ENCODE peak calls at places on chromosomes 16 and 17, in four cellular contexts. One of them, this sample, is unnamed.

GRCh38 chr16:5875416-5875815 is 777.8 kb upstream of the EEF2KMT start:
- DNase-seq in activated CD4-positive, alpha-beta T cell treated with anti-CD3 and anti-CD28 coated beads, Interleukin-2, amount 50 U/mL, for 48 hours: no peak
- DNase-seq in HFFc6: no peak
- DNase-seq in RCC 7860: no peak
- DNase-seq in this sample: no peak

GRCh38 chr16:19488213-19488640 is 33.7 kb downstream of the GDE1 start:
- DNase-seq in RCC 7860: no peak
- DNase-seq in HFFc6: no peak
- DNase-seq in activated CD4-positive, alpha-beta T cell treated with anti-CD3 and anti-CD28 coated beads, Interleukin-2, amount 50 U/mL, for 48 hours: no peak
- DNase-seq in this sample: no peak

GRCh38 chr16:11796227-11797165 is 562 bp downstream of the ZC3H7A start:
- DNase-seq in activated CD4-positive, alpha-beta T cell treated with anti-CD3 and anti-CD28 coated beads, Interleukin-2, amount 50 U/mL, for 48 hours: peak; percentile 37
- DNase-seq in RCC 7860: peak; percentile 18
- DNase-seq in HFFc6: peak; percentile 24
- DNase-seq in this sample: peak; percentile 42

GRCh38 chr17:15945493-15946209 is 721 bp downstream of the ADORA2B start:
- DNase-seq in RCC 7860: no peak
- DNase-seq in activated CD4-positive, alpha-beta T cell treated with anti-CD3 and anti-CD28 coated beads, Interleukin-2, amount 50 U/mL, for 48 hours: peak; percentile 30
- DNase-seq in HFFc6: no peak
- DNase-seq in this sample: no peak

GRCh38 chr17:46964315-46965265 is 14.5 kb downstream of the RPRML start:
- DNase-seq in HFFc6: peak; percentile 12
- DNase-seq in RCC 7860: no peak
- DNase-seq in activated CD4-positive, alpha-beta T cell treated with anti-CD3 and anti-CD28 coated beads, Interleukin-2, amount 50 U/mL, for 48 hours: no peak
- DNase-seq in this sample: no peak

GRCh38 chr17:80600586-80600985 is 55.9 kb downstream of the RPTOR start:
- DNase-seq in RCC 7860: no peak
- DNase-seq in activated CD4-positive, alpha-beta T cell treated with anti-CD3 and anti-CD28 coated beads, Interleukin-2, amount 50 U/mL, for 48 hours: no peak
- DNase-seq in HFFc6: no peak
- DNase-seq in this sample: no peak

GRCh38 chr17:43068570-43069367 is 43.7 kb downstream of the RND2 start:
- DNase-seq in HFFc6: no peak
- DNase-seq in RCC 7860: no peak
- DNase-seq in activated CD4-positive, alpha-beta T cell treated with anti-CD3 and anti-CD28 coated beads, Interleukin-2, amount 50 U/mL, for 48 hours: no peak
- DNase-seq in this sample: no peak

GRCh38 chr16:27195068-27195741 is 8.1 kb upstream of the KDM8 start:
- DNase-seq in RCC 7860: no peak
- DNase-seq in activated CD4-positive, alpha-beta T cell treated with anti-CD3 and anti-CD28 coated beads, Interleukin-2, amount 50 U/mL, for 48 hours: no peak
- DNase-seq in HFFc6: no peak
- DNase-seq in this sample: no peak

GRCh38 chr16:29974291-29975133 is 844 bp downstream of the TAOK2 start:
- DNase-seq in RCC 7860: no peak
- DNase-seq in activated CD4-positive, alpha-beta T cell treated with anti-CD3 and anti-CD28 coated beads, Interleukin-2, amount 50 U/mL, for 48 hours: no peak
- DNase-seq in HFFc6: no peak
- DNase-seq in this sample: peak; percentile 11

GRCh38 chr16:2518823-2519710 is 1.1 kb upstream of the AMDHD2 start:
- DNase-seq in HFFc6: no peak
- DNase-seq in RCC 7860: no peak
- DNase-seq in activated CD4-positive, alpha-beta T cell treated with anti-CD3 and anti-CD28 coated beads, Interleukin-2, amount 50 U/mL, for 48 hours: no peak
- DNase-seq in this sample: no peak

GRCh38 chr17:57541472-57542394 is 203.4 kb downstream of the CCDC182 start:
- DNase-seq in RCC 7860: peak; percentile 42
- DNase-seq in HFFc6: no peak
- DNase-seq in activated CD4-positive, alpha-beta T cell treated with anti-CD3 and anti-CD28 coated beads, Interleukin-2, amount 50 U/mL, for 48 hours: no peak
- DNase-seq in this sample: no peak

GRCh38 chr17:28018439-28019070 is 23.9 kb upstream of the NLK start:
- DNase-seq in RCC 7860: no peak
- DNase-seq in activated CD4-positive, alpha-beta T cell treated with anti-CD3 and anti-CD28 coated beads, Interleukin-2, amount 50 U/mL, for 48 hours: no peak
- DNase-seq in HFFc6: peak; percentile 31
- DNase-seq in this sample: no peak

GRCh38 chr17:55612691-55613141 is 101.5 kb upstream of the SMIM36 start:
- DNase-seq in RCC 7860: no peak
- DNase-seq in activated CD4-positive, alpha-beta T cell treated with anti-CD3 and anti-CD28 coated beads, Interleukin-2, amount 50 U/mL, for 48 hours: no peak
- DNase-seq in HFFc6: no peak
- DNase-seq in this sample: no peak

GRCh38 chr16:81403601-81404391 is 40.8 kb upstream of the CMIP start:
- DNase-seq in RCC 7860: peak; percentile 74
- DNase-seq in activated CD4-positive, alpha-beta T cell treated with anti-CD3 and anti-CD28 coated beads, Interleukin-2, amount 50 U/mL, for 48 hours: peak; percentile 91
- DNase-seq in HFFc6: peak; percentile 69
- DNase-seq in this sample: peak; percentile 53

GRCh38 chr17:70353408-70354092 is 184.2 kb downstream of the KCNJ2 start:
- DNase-seq in RCC 7860: no peak
- DNase-seq in activated CD4-positive, alpha-beta T cell treated with anti-CD3 and anti-CD28 coated beads, Interleukin-2, amount 50 U/mL, for 48 hours: no peak
- DNase-seq in HFFc6: no peak
- DNase-seq in this sample: no peak

GRCh38 chr16:54927125-54928015 is 3.3 kb upstream of the IRX5 start:
- DNase-seq in RCC 7860: no peak
- DNase-seq in activated CD4-positive, alpha-beta T cell treated with anti-CD3 and anti-CD28 coated beads, Interleukin-2, amount 50 U/mL, for 48 hours: no peak
- DNase-seq in HFFc6: no peak
- DNase-seq in this sample: no peak

GRCh38 chr16:30561212-30561816 is 3.1 kb upstream of the ZNF764 start:
- DNase-seq in activated CD4-positive, alpha-beta T cell treated with anti-CD3 and anti-CD28 coated beads, Interleukin-2, amount 50 U/mL, for 48 hours: peak; percentile 38
- DNase-seq in RCC 7860: no peak
- DNase-seq in HFFc6: no peak
- DNase-seq in this sample: no peak

GRCh38 chr16:8739151-8739550 is 58.3 kb downstream of the TMEM186 start:
- DNase-seq in RCC 7860: no peak
- DNase-seq in HFFc6: no peak
- DNase-seq in activated CD4-positive, alpha-beta T cell treated with anti-CD3 and anti-CD28 coated beads, Interleukin-2, amount 50 U/mL, for 48 hours: no peak
- DNase-seq in this sample: no peak

GRCh38 chr16:65284583-65284982 is 162.7 kb upstream of the CDH11 start:
- DNase-seq in HFFc6: no peak
- DNase-seq in RCC 7860: no peak
- DNase-seq in activated CD4-positive, alpha-beta T cell treated with anti-CD3 and anti-CD28 coated beads, Interleukin-2, amount 50 U/mL, for 48 hours: no peak
- DNase-seq in this sample: no peak